ENCODE peak calls at places on chromosomes 7 and 10, in eight cellular contexts. Z, F, T, W, C, X, R and P are unnamed samples. For H3K4me1, the result is how much of the 10 kb centered on the place peaks cover.

GRCh38 chr7:152899482-152900166 is 140.1 kb downstream of the ACTR3B start:
- DNase-seq in Z (no peak), C (no peak), F (no peak), R (peak), T (no peak), W (no peak), X (no peak), P (no peak)

GRCh38 chr7:116779921-116780320 is 82.5 kb upstream of the CAPZA2 start:
- DNase-seq in C (no peak), X (no peak), Z (no peak), T (no peak), F (no peak), R (no peak), W (no peak), P (no peak)

GRCh38 chr10:83963446-83963845 is 175.9 kb upstream of the GHITM start:
- DNase-seq in C (no peak), X (no peak), F (no peak), Z (no peak), R (no peak), T (no peak), W (no peak), P (no peak)

GRCh38 chr7:49023345-49024330 is 99.3 kb downstream of the CDC14C start:
- DNase-seq in X (no peak), W (no peak), R (no peak), C (no peak), F (no peak), T (no peak), Z (no peak), P (no peak)

GRCh38 chr7:104241135-104241534 is 33.3 kb upstream of the ORC5 start:
- DNase-seq in W (no peak), F (no peak), C (no peak), X (no peak), Z (no peak), R (no peak), T (no peak), P (no peak)

GRCh38 chr7:41695661-41696322 is 7.1 kb downstream of the INHBA start:
- DNase-seq in R (no peak), X (no peak), W (no peak), C (no peak), F (no peak), T (peak), Z (no peak), P (no peak)

GRCh38 chr7:80428161-80429054 is 83.5 kb downstream of the GNAT3 start:
- DNase-seq in T (peak), F (no peak), R (peak), W (peak), C (no peak), Z (no peak), X (no peak), P (no peak)

GRCh38 chr10:105827133-105827532 is 1186.0 kb downstream of the SORCS3 start:
- DNase-seq in X (no peak), F (no peak), Z (no peak), R (no peak), C (no peak), T (no peak), W (no peak), P (no peak)

GRCh38 chr10:131832056-131832685 is 68.6 kb upstream of the PPP2R2D start:
- DNase-seq in F (no peak), Z (no peak), W (no peak), T (no peak), X (no peak), R (no peak), C (peak), P (peak)

GRCh38 chr7:127780489-127780888 is 128.5 kb downstream of the SND1 start:
- DNase-seq in X (no peak), F (no peak), W (no peak), R (no peak), C (no peak), Z (no peak), T (no peak), P (no peak)

GRCh38 chr7:20741801-20742200 is 44.9 kb downstream of the SP8 start:
- DNase-seq in T (no peak), Z (no peak), C (no peak), X (no peak), W (no peak), F (no peak), R (no peak), P (no peak)

GRCh38 chr10:133326745-133327650 is 9.7 kb downstream of the CALY start:
- DNase-seq in Z (no peak), X (no peak), W (no peak), T (no peak), R (no peak), F (no peak), C (no peak), P (no peak)

GRCh38 chr7:80335473-80336232 is 176.2 kb downstream of the GNAT3 start:
- DNase-seq in X (no peak), C (no peak), W (peak), T (no peak), R (peak), Z (peak), F (no peak), P (no peak)

GRCh38 chr7:129434846-129435318 is 650 bp downstream of the STRIP2 start:
- DNase-seq in X (no peak), Z (peak), F (no peak), W (peak), C (no peak), R (no peak), T (no peak), P (peak)

GRCh38 chr10:44413416-44413815 is 28.5 kb upstream of the CXCL12 start:
- DNase-seq in X (no peak), W (no peak), T (no peak), C (no peak), F (no peak), Z (no peak), R (no peak), P (no peak)

GRCh38 chr10:124708246-124708779 is 35.9 kb downstream of the FAM53B start:
- DNase-seq in X (no peak), R (no peak), C (no peak), W (peak), Z (no peak), F (no peak), T (no peak), P (no peak)

GRCh38 chr10:51224610-51225230 is 150.4 kb downstream of the PRKG1 start:
- DNase-seq in Z (no peak), X (no peak), T (no peak), R (no peak), F (no peak), W (no peak), C (no peak), P (no peak)

GRCh38 chr10:59960751-59961150 is 54.4 kb upstream of the CCDC6 start:
- DNase-seq in X (no peak), W (no peak), C (no peak), T (no peak), F (no peak), Z (no peak), R (no peak), P (no peak)

GRCh38 chr7:2838451-2838850 is 5.7 kb downstream of the GNA12 start:
- DNase-seq in T (no peak), R (no peak), X (no peak), C (no peak), F (no peak), Z (no peak), W (no peak), P (no peak)

GRCh38 chr7:133117432-133117831 is 35.5 kb upstream of the CHCHD3 start:
- DNase-seq in R (no peak), T (no peak), F (no peak), C (no peak), X (no peak), W (no peak), Z (no peak), P (no peak)

GRCh38 chr10:29648983-29649268 is 14.2 kb upstream of the SVIL start:
- DNase-seq in F (no peak), T (no peak), W (peak), X (no peak), Z (peak), R (no peak), C (no peak), P (peak)

GRCh38 chr7:3103614-3104399 is 60.1 kb upstream of the CARD11 start:
- DNase-seq in F (no peak), X (no peak), Z (no peak), W (no peak), R (peak), C (no peak), T (no peak), P (no peak)

GRCh38 chr7:27096756-27097514 is 1.1 kb upstream of the HOXA1 start:
- DNase-seq in T (no peak), F (no peak), W (peak), X (no peak), R (no peak), Z (peak), C (peak), P (peak)
- TF ChIP-seq POLR2A in T (no peak), F (no peak), W (peak), X (no peak), R (no peak), Z (no peak), C (peak), P (no peak)

GRCh38 chr7:105578496-105578895 is 2.8 kb downstream of the EFCAB10 start:
- DNase-seq in W (no peak), C (no peak), Z (no peak), R (no peak), X (no peak), F (no peak), T (no peak), P (no peak)

GRCh38 chr7:105577251-105577650 is 4.0 kb downstream of the EFCAB10 start:
- DNase-seq in T (no peak), F (no peak), X (no peak), W (no peak), R (no peak), C (no peak), Z (no peak), P (no peak)

GRCh38 chr7:105583061-105583460 is 1.8 kb upstream of the EFCAB10 start:
- DNase-seq in T (no peak), R (no peak), W (no peak), F (no peak), X (no peak), Z (no peak), C (no peak), P (no peak)

GRCh38 chr7:105581066-105581811 is at the start of gene EFCAB10:
- DNase-seq in R (peak), X (no peak), F (peak), W (peak), T (peak), C (no peak), Z (peak), P (no peak)

DNA sequence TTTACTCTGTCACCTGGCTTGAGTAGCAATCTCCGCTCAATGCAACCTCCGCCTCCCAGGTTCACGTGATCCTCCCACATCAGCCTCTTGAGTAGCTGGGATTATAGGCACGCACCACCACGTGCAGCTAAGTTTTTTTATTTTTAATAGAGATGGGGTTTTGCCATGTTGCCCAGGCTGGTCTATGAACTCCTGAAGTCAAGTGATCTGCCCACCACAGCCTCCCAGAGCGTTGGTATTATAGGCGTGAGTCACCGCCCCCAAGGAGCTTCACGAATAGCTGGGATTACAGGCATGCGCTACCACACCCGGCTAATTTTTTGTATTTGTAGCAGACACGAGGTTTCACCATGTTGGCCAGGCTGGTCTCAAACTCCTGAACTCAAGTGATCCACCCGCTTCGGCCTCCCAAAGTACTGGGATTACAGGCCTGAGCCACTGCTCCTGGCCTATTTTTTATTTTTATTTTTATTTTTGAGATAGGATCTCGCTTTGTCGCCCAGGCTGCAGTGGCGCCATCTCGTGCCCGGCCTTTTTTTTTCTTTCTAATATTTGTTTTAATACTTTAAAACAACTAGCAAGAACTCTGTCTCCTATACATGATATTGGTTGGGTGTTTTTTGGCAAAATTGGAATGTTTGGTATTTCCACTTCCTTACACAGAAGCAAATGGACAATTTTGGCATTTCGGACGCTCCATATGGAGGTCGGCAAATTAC is 1.1 kb downstream of the EFCAB10 start:
- DNase-seq in R (no peak), T (no peak), W (peak), C (no peak), X (no peak), F (no peak), Z (no peak), P (no peak)
- H3K27ac ChIP-seq in R (no peak), T (peak), W (no peak), C (no peak), X (no peak), F (no peak), Z (no peak), P (no peak)

GRCh38 chr7:137871173-137871915 is 24.6 kb upstream of the DGKI start:
- DNase-seq in Z (no peak), F (no peak), X (no peak), C (no peak), R (no peak), T (no peak), W (no peak), P (peak)
- H3K4me1 ChIP-seq in Z (under half), F (under half), X (under half), C (under half), R (under half), T (under half), W (under half), P (under half)

DNA sequence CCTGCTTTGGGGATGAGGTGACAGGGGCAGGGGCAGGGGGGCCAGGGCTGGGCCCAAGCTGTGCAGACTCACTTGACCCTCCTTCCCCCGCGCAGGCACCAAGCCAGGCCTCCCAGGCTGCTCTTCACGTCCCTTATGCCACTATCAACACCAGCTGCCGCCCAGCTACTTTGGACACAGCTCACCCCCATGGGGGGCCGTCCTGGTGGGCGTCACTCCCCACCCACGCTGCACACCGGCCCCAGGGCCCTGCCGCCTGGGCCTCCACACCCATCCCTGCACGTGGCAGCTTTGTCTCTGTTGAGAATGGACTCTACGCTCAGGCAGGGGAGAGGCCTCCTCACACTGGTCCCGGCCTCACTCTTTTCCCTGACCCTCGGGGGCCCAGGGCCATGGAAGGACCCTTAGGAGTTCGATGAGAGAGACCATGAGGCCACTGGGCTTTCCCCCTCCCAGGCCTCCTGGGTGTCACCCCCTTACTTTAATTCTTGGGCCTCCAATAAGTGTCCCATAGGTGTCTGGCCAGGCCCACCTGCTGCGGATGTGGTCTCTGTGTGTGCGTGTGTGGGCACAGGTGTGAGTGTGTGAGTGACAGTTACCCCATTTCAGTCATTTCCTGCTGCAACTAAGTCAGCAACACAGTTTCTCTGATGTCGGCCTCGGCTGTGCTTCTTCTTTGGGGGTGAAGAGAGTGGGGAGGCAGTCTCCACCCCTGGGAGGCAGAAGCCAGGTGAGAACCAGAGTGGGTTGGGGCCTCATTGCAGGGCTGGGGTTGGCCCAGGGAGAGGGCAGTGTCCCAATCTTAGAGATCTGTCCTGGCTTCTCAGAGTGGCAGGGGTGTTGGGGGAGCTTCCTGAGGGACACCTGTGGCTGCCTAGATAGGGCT is 1.3 kb downstream of the PVRIG start:
- DNase-seq in X (no peak), T (no peak), R (peak), F (no peak), Z (peak), C (no peak), W (no peak), P (no peak)
- TF ChIP-seq POLR2A in X (no peak), T (no peak), R (no peak), F (no peak), Z (peak), C (no peak), W (no peak), P (no peak)